ENCODE peak calls at places on chromosomes 13 and 19, in nine cellular contexts. N is cardiac fibroblast, L is colonic mucosa, D is mucosa of descending colon, V is progenitor cell of endocrine pancreas, C is nephron progenitor cell, F is pancreas, X is GM12865, J is GM12878. W is an unnamed sample.

GRCh38 chr13:19117913-19118739 is 63.5 kb downstream of the TUBA3C start:
- DNase-seq in N (no peak), L (no peak), D (no peak), V (no peak), C (no peak), F (no peak), X (no peak), J (no peak), W (no peak)

GRCh38 chr19:19873381-19873780 is 7.7 kb downstream of the ZNF253 start:
- DNase-seq in N (no peak), L (no peak), D (no peak), V (no peak), C (no peak), F (no peak), X (peak), J (no peak), W (no peak)

GRCh38 chr13:25117312-25117711 is 21.4 kb downstream of the PABPC3 start:
- DNase-seq in N (no peak), L (no peak), D (no peak), V (no peak), C (no peak), F (no peak), X (no peak), J (no peak), W (no peak)

GRCh38 chr13:107715496-107715895 is 499.8 kb downstream of the LIG4 start:
- DNase-seq in N (no peak), L (no peak), D (no peak), V (no peak), C (no peak), F (no peak), X (no peak), J (no peak), W (no peak)

GRCh38 chr13:111623743-111624505 is 303.5 kb downstream of the TEX29 start:
- DNase-seq in N (no peak), L (no peak), D (no peak), V (no peak), C (no peak), F (no peak), X (no peak), J (no peak), W (no peak)

GRCh38 chr19:35207391-35207871 is 21.1 kb downstream of the FAM187B start:
- DNase-seq in N (no peak), L (peak), D (no peak), V (no peak), C (no peak), F (no peak), X (no peak), J (no peak), W (no peak)

GRCh38 chr13:63696055-63696454 is 2280.4 kb upstream of the PCDH20 start:
- DNase-seq in N (peak), L (no peak), D (no peak), V (no peak), C (no peak), F (no peak), X (no peak), J (no peak), W (no peak)

GRCh38 chr19:48578891-48579290 is 26.9 kb downstream of the SULT2B1 start:
- DNase-seq in N (no peak), L (no peak), D (no peak), V (no peak), C (no peak), F (no peak), X (no peak), J (no peak), W (no peak)

GRCh38 chr13:77810430-77810829 is 108.2 kb downstream of the EDNRB start:
- DNase-seq in N (peak), L (no peak), D (no peak), V (no peak), C (no peak), F (no peak), X (peak), J (no peak), W (no peak)

GRCh38 chr13:113545455-113545930 is 39.1 kb upstream of the TFDP1 start:
- DNase-seq in N (peak), L (no peak), D (no peak), V (no peak), C (no peak), F (no peak), X (no peak), J (no peak), W (no peak)

GRCh38 chr13:50244913-50245574 is 229.8 kb downstream of the KCNRG start:
- DNase-seq in N (peak), L (peak), D (no peak), V (no peak), C (no peak), F (no peak), X (peak), J (peak), W (no peak)

GRCh38 chr13:42066542-42066941 is 18.1 kb downstream of the DGKH start:
- DNase-seq in N (peak), L (no peak), D (no peak), V (no peak), C (no peak), F (no peak), X (no peak), J (no peak), W (no peak)

GRCh38 chr19:54660967-54661366 is 1.8 kb upstream of the LILRB4 start:
- DNase-seq in N (no peak), L (no peak), D (no peak), V (no peak), C (no peak), F (no peak), X (peak), J (peak), W (no peak)

GRCh38 chr13:99316657-99317244 is 9.6 kb upstream of the GPR183 start:
- DNase-seq in N (no peak), L (no peak), D (no peak), V (no peak), C (no peak), F (peak), X (no peak), J (no peak), W (no peak)

GRCh38 chr19:33904681-33905080 is 108.0 kb downstream of the KCTD15 start:
- DNase-seq in N (peak), L (no peak), D (no peak), V (no peak), C (no peak), F (peak), X (no peak), J (no peak), W (no peak)

GRCh38 chr19:293436-294110 is 2.4 kb upstream of the PLPP2 start:
- DNase-seq in N (no peak), L (no peak), D (no peak), V (no peak), C (no peak), F (no peak), X (no peak), J (no peak), W (no peak)

GRCh38 chr13:20566424-20566916 is 487 bp upstream of the IFT88 start:
- DNase-seq in N (no peak), L (peak), D (peak), V (no peak), C (no peak), F (no peak), X (no peak), J (no peak), W (no peak)

GRCh38 chr19:10544242-10544752 is 593 bp downstream of the ATG4D start:
- DNase-seq in N (no peak), L (peak), D (peak), V (peak), C (no peak), F (peak), X (peak), J (no peak), W (no peak)

GRCh38 chr13:50125306-50125555 is 110.0 kb downstream of the KCNRG start:
- DNase-seq in N (no peak), L (no peak), D (no peak), V (no peak), C (no peak), F (no peak), X (no peak), J (no peak), W (peak)

GRCh38 chr13:26881154-26881553 is 120.6 kb upstream of the GPR12 start:
- DNase-seq in N (peak), L (no peak), D (no peak), V (no peak), C (no peak), F (no peak), X (no peak), J (no peak), W (no peak)

GRCh38 chr13:26186141-26186870 is 35.8 kb downstream of the RNF6 start:
- DNase-seq in N (peak), L (peak), D (peak), V (peak), C (peak), F (peak), X (peak), J (peak), W (peak)

DNA sequence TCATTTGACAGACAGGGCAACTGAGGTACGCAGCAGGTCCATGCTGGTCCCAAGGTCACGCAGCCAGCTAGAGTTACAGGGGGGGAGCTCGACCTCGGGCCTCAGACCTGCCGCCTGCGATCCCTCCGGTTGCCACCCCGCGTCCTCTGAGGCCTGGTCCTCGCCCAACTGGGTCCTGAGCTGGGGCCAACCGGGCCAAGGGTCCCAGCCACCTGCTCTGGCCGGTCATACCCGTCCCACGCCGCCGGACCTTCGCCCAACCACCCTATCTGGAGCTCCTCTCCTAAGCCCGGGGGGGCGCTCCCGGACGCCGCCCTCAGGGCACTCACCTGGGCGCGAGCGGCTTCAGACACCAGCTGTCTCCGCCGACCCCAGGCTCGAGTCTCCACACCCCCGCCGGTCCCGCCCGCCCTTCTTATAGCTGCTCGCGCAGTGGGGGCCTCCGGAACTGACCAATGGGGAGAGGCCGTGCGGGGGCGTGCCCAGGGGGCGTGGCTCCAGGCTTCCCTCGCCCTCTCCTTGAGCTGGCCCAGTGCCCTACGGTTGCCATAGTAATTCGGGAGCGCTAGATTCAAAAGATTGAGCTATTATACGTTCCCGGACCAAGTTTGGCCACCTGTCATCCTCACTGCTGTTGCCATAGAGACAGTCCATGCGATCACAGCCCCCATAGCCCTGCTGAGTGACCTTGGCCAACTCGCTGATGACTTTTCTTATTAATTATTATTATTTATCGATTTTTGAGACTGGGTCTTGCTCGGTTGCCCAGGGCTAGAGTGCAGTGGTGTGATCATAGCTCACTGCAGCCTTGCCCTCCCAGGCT is at the start of gene PLIN5:
- DNase-seq in N (peak), L (peak), D (peak), V (peak), C (peak), F (peak), X (peak), J (peak), W (no peak)
- TF ChIP-seq CTCF in N (no peak), L (no peak), D (no peak), V (peak), C (no peak), F (no peak), X (no peak), J (no peak), W (no peak)

DNA sequence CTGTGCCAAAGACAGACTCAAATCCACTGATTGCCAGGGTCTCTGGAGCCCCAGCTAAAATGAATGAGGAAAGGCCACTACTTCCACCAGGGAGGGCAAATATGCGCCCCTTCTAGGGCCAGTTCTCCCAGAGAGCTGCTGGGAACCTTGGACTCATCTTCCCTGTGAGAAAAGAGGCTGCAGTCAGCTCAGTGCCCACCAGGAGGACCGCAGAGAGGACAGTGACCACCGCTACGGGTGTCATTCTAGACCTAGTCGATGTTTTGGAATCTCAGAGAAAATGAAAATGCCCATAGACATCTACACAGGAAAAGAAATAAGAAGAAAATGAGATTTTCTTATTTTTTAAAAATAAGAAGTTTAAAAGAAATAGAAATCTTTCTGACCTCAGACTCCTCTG is 235.1 kb downstream of the UQCRFS1 start:
- DNase-seq in N (no peak), L (no peak), D (no peak), V (no peak), C (peak), F (no peak), X (no peak), J (no peak), W (no peak)
- TF ChIP-seq CTCF in N (peak), L (no peak), D (no peak), V (peak), C (peak), F (no peak), X (no peak), J (no peak), W (no peak)

DNA sequence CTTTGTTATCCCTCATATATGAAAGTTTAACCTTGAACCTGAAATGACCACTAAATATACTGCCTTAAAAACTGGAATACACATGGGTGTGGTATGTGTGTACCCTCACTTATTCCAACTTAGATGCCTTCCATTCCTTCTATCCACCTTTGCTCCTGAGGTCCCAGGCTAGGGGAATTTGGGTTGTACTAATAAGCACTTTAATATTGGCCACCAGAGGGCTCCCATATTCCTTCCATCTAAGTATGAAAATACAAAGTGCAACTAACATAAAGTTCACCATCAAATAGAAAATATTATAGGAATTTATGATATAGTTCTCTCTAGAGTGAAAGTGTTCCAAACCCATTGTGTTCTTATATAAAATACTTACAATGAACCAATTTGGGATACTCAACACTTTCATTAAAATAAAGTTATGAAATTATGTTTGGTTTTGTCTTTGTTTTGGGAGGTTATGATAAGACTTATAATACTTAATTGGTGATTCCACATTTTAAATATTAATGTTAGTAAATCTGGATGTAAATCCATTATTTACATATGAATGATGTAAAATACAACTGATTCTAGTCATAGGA is 62.3 kb downstream of the ITGBL1 start:
- DNase-seq in N (peak), L (peak), D (peak), V (no peak), C (peak), F (no peak), X (peak), J (no peak), W (no peak)
- TF ChIP-seq CTCF in N (peak), L (peak), D (no peak), V (peak), C (peak), F (peak), X (peak), J (peak), W (peak)

GRCh38 chr19:3849092-3849491 is 19.7 kb downstream of the ZFR2 start:
- DNase-seq in N (no peak), L (no peak), D (peak), V (no peak), C (peak), F (no peak), X (peak), J (no peak), W (peak)
- TF ChIP-seq CTCF in N (peak), L (no peak), D (no peak), V (peak), C (peak), F (no peak), X (peak), J (peak), W (peak)

W was measured in natural killer cell.